ENCODE peak calls at places on chromosomes 7 and 10, in seven cellular contexts. B is HepG2, G is H1, N is GM12892, Q is GM12878, V is K562, I is SK-N-SH. S is an unnamed sample.

GRCh38 chr7:151592868-151593486 is 73.3 kb upstream of the RHEB start:
- DNase-seq in B (no peak), G (no peak), N (no peak), Q (no peak), V (no peak), I (no peak), S (no peak)

GRCh38 chr7:112546723-112547513 is 66.1 kb downstream of the LSMEM1 start:
- DNase-seq in B (peak), G (peak), N (no peak), Q (no peak), V (no peak), I (peak), S (no peak)

GRCh38 chr7:141158562-141158961 is 84.7 kb downstream of the TMEM178B start:
- DNase-seq in B (no peak), G (no peak), N (no peak), Q (peak), V (no peak), I (no peak), S (no peak)

GRCh38 chr7:142813262-142813661 is 41.6 kb upstream of the EPHB6 start:
- DNase-seq in B (peak), G (peak), N (no peak), Q (no peak), V (no peak), I (no peak), S (no peak)

GRCh38 chr7:16919440-16919839 is 37.7 kb upstream of the AGR3 start:
- DNase-seq in B (no peak), G (no peak), N (no peak), Q (no peak), V (no peak), I (no peak), S (no peak)

GRCh38 chr10:132961-133898 is 2.0 kb upstream of the ZMYND11 start:
- DNase-seq in B (peak), G (no peak), N (no peak), Q (no peak), V (no peak), I (no peak), S (no peak)

GRCh38 chr7:38675500-38676106 is 44.4 kb upstream of the AMPH start:
- DNase-seq in B (no peak), G (no peak), N (no peak), Q (no peak), V (no peak), I (no peak), S (no peak)

GRCh38 chr7:129670636-129671035 is 59.1 kb downstream of the NRF1 start:
- DNase-seq in B (no peak), G (no peak), N (no peak), Q (no peak), V (peak), I (no peak), S (no peak)

GRCh38 chr7:129667116-129667515 is 55.6 kb downstream of the NRF1 start:
- DNase-seq in B (no peak), G (no peak), N (no peak), Q (no peak), V (no peak), I (no peak), S (no peak)

GRCh38 chr7:42691030-42691639 is 220.7 kb downstream of the C7orf25 start:
- DNase-seq in B (peak), G (no peak), N (no peak), Q (no peak), V (no peak), I (peak), S (no peak)

GRCh38 chr10:114174462-114175190 is 623 bp upstream of the CCDC186 start:
- DNase-seq in B (no peak), G (no peak), N (no peak), Q (no peak), V (no peak), I (no peak), S (no peak)

GRCh38 chr10:103742779-103743178 is 112.6 kb downstream of the SH3PXD2A start:
- DNase-seq in B (no peak), G (no peak), N (no peak), Q (no peak), V (no peak), I (no peak), S (no peak)

GRCh38 chr7:45407730-45408406 is 166.3 kb upstream of the ADCY1 start:
- DNase-seq in B (no peak), G (peak), N (no peak), Q (no peak), V (peak), I (no peak), S (no peak)

GRCh38 chr10:95319239-95319638 is 28.4 kb upstream of the PDLIM1 start:
- DNase-seq in B (no peak), G (no peak), N (no peak), Q (no peak), V (no peak), I (no peak), S (no peak)

GRCh38 chr7:78112488-78112887 is 313.9 kb downstream of the PHTF2 start:
- DNase-seq in B (no peak), G (no peak), N (no peak), Q (no peak), V (no peak), I (no peak), S (no peak)

GRCh38 chr7:108222236-108222892 is 92.2 kb upstream of the LAMB4 start:
- DNase-seq in B (peak), G (no peak), N (no peak), Q (no peak), V (no peak), I (no peak), S (no peak)

GRCh38 chr10:77082601-77083252 is 554.9 kb downstream of the KCNMA1 start:
- DNase-seq in B (no peak), G (peak), N (no peak), Q (no peak), V (no peak), I (no peak), S (no peak)

GRCh38 chr10:121668336-121669009 is 70.2 kb upstream of the FGFR2 start:
- DNase-seq in B (no peak), G (peak), N (no peak), Q (no peak), V (no peak), I (peak), S (no peak)

GRCh38 chr10:120517196-120517595 is 60.2 kb downstream of the PLPP4 start:
- DNase-seq in B (no peak), G (no peak), N (no peak), Q (no peak), V (no peak), I (no peak), S (no peak)

GRCh38 chr7:154231732-154232131 is 179.5 kb downstream of the DPP6 start:
- DNase-seq in B (no peak), G (peak), N (no peak), Q (no peak), V (peak), I (no peak), S (no peak)

GRCh38 chr10:122422266-122422980 is 32.0 kb upstream of the ARMS2 start:
- DNase-seq in B (no peak), G (no peak), N (no peak), Q (no peak), V (no peak), I (no peak), S (no peak)

GRCh38 chr7:78690174-78690573 is 763.3 kb downstream of the MAGI2 start:
- DNase-seq in B (no peak), G (no peak), N (no peak), Q (no peak), V (no peak), I (no peak), S (no peak)

GRCh38 chr7:2202901-2203550 is 29.7 kb downstream of the MAD1L1 start:
- DNase-seq in B (no peak), G (no peak), N (no peak), Q (no peak), V (no peak), I (peak), S (no peak)

GRCh38 chr10:36173364-36173763 is 531.3 kb upstream of the FZD8 start:
- DNase-seq in B (no peak), G (no peak), N (no peak), Q (no peak), V (no peak), I (no peak), S (no peak)

GRCh38 chr10:119268428-119268827 is 61.1 kb downstream of the GRK5 start:
- DNase-seq in B (no peak), G (no peak), N (no peak), Q (no peak), V (no peak), I (no peak), S (no peak)

GRCh38 chr7:38863609-38864291 is 45.2 kb downstream of the VPS41 start:
- DNase-seq in B (peak), G (peak), N (no peak), Q (no peak), V (no peak), I (no peak), S (no peak)

GRCh38 chr10:102675887-102676616 is 31.8 kb downstream of the TRIM8 start:
- DNase-seq in B (peak), G (no peak), N (no peak), Q (no peak), V (no peak), I (no peak), S (no peak)

GRCh38 chr7:27476493-27476892 is 186.2 kb downstream of the HIBADH start:
- DNase-seq in B (no peak), G (no peak), N (no peak), Q (no peak), V (no peak), I (no peak), S (no peak)

GRCh38 chr7:54837761-54838539 is 78.9 kb upstream of the SEC61G start:
- DNase-seq in B (no peak), G (no peak), N (no peak), Q (no peak), V (no peak), I (no peak), S (no peak)

GRCh38 chr10:29553732-29554260 is 81.0 kb downstream of the SVIL start:
- DNase-seq in B (no peak), G (no peak), N (no peak), Q (no peak), V (no peak), I (no peak), S (no peak)

GRCh38 chr7:2521952-2522591 is 2.5 kb downstream of the LFNG start:
- DNase-seq in B (no peak), G (no peak), N (no peak), Q (no peak), V (no peak), I (no peak), S (no peak)

GRCh38 chr7:16644987-16645592 is 464 bp downstream of the ANKMY2 start:
- DNase-seq in B (no peak), G (no peak), N (no peak), Q (no peak), V (peak), I (peak), S (no peak)

GRCh38 chr10:71631007-71631859 is 88.3 kb downstream of the C10orf105 start:
- DNase-seq in B (no peak), G (no peak), N (no peak), Q (no peak), V (peak), I (peak), S (no peak)

GRCh38 chr10:124123141-124123540 is 29.7 kb upstream of the CHST15 start:
- DNase-seq in B (no peak), G (no peak), N (no peak), Q (no peak), V (no peak), I (no peak), S (no peak)

GRCh38 chr10:101094113-101094512 is 32.3 kb downstream of the KAZALD1 start:
- DNase-seq in B (no peak), G (no peak), N (no peak), Q (no peak), V (no peak), I (no peak), S (no peak)

GRCh38 chr7:153472516-153472915 is 579.7 kb upstream of the DPP6 start:
- DNase-seq in B (no peak), G (no peak), N (no peak), Q (no peak), V (no peak), I (no peak), S (no peak)

GRCh38 chr7:37408241-37408884 is 40.3 kb downstream of the ELMO1 start:
- DNase-seq in B (no peak), G (no peak), N (no peak), Q (no peak), V (no peak), I (peak), S (no peak)

GRCh38 chr7:132488634-132489302 is 87.5 kb downstream of the PLXNA4 start:
- DNase-seq in B (no peak), G (no peak), N (no peak), Q (no peak), V (no peak), I (peak), S (no peak)

GRCh38 chr10:132336064-132336746 is 4.2 kb downstream of the LRRC27 start:
- DNase-seq in B (peak), G (no peak), N (no peak), Q (no peak), V (no peak), I (no peak), S (no peak)

DNA sequence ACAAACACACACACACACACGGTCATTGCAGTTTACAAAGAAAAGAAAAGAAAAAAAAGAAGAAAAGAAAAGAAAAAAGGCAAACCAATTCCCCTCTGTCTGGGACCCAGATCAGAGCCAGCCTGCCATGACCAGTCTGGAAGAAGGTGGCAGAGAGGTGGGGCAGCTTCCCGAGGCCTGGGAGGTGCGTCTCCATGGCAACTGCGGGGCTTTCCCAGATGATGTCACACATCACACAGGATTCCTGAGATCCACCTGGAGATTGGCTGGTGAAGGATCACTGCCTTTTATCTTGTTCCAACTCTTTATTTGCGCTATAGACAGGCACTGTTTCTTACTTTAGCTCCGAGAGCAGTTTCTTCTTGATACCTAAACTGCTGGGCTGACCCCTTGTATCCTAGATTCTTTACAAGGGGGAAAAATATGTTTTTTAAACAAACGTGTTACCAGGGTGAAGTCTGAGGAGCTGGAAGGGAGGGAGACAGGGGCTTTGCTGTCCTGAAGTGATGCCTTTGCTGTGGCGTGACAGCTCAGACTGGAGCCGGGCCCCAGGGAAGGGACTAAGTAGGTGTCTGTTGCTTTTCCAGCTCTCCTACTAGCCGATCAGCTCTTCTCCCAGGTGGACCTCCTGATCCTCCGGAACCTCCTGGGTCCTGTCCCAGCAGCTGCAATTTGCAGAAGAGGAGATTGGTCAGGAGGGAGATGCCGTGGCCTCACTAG is 298.5 kb downstream of the KLF6 start:
- DNase-seq in B (peak), G (no peak), N (no peak), Q (no peak), V (no peak), I (peak), S (no peak)
- TF ChIP-seq TAF1 in B (no peak), G (no peak), N (no peak), Q (no peak), V (no peak), I (no peak), S (no peak)

GRCh38 chr7:104993217-104993857 is 20.7 kb upstream of the KMT2E start:
- DNase-seq in B (no peak), G (no peak), N (no peak), Q (no peak), V (no peak), I (no peak), S (no peak)
- TF ChIP-seq TAF1 in B (no peak), G (no peak), N (no peak), Q (no peak), V (no peak), I (no peak), S (no peak)

DNA sequence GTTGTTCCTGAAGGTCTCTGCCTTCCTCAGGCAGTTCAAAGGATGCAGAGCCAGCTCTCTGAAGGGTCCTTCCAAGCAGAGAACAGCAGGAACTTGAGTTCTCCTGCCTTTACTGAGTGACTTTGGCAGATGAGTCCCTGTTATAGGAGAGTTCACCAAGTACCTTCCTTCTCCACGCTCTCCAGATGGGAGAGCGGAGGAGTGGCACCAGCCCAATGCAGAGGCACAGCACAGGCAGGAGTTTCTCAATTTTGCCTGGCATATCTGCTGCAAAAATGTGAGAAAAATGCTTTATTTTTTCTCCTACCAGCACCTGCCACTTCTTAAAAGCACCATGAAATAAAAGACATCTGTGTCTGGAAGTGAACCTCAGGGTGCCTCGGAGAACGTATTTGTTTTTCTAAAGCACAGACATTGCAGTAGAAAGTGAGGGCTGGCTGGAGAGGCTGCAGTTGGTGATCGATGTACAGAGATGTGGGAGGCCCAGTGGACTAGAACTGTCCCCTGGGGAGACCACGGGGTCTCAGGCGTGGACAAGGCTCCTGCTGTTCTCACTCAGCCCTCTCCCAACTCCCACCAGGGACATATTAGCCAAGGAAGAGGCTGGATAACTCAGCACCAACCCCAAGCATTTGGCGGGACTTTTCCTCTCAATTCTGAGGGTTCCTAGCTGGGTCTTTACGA is 174.5 kb downstream of the WDR37 start:
- DNase-seq in B (no peak), G (no peak), N (no peak), Q (no peak), V (no peak), I (no peak), S (no peak)
- TF ChIP-seq TAF1 in B (no peak), G (no peak), N (no peak), Q (no peak), V (no peak), I (no peak), S (no peak)

DNA sequence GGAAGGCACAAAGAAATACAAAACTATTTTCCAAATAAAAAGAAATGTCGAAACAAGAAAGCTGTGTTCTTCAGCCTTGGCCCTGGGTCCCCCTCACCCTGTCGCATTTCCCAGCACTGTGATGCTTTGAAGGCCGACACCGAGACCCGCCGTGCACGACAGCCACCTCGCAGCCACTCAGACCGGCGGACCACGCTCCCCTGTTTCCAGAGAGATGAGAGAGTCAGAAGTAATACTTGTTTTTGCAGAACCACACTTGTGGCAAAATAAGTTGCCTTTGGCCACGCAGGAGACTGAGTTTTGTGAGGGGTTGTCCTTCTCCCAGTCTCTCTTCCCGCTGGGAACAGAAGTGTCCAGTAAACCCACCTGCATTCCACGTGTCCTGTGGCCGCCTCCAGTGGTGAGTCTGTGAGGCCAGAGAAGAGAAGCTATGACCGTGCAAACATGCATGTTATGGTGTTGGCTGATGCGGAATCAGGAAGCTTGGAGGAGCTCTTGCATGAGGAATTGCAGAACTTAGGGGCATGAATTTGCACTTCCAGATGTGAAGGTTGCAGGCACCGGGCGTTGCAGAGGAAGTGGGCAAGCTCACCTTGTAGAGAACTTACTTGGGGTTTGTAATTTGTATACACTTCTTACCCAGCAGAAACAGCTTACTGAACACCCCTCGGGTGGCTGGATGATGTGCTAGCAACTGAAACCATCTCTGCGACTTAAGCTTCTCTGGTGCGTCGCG is 194.5 kb downstream of the EBF3 start:
- DNase-seq in B (no peak), G (no peak), N (no peak), Q (no peak), V (no peak), I (no peak), S (no peak)
- TF ChIP-seq TAF1 in B (no peak), G (no peak), N (no peak), Q (no peak), V (no peak), I (no peak), S (no peak)

GRCh38 chr7:106420741-106421140 is 136.0 kb upstream of the NAMPT start:
- DNase-seq in B (no peak), G (no peak), N (no peak), Q (no peak), V (no peak), I (no peak), S (no peak)

GRCh38 chr7:106418526-106418925 is 133.7 kb upstream of the NAMPT start:
- DNase-seq in B (no peak), G (no peak), N (no peak), Q (no peak), V (no peak), I (no peak), S (no peak)

GRCh38 chr7:106418094-106418493 is 133.3 kb upstream of the NAMPT start:
- DNase-seq in B (no peak), G (no peak), N (no peak), Q (no peak), V (no peak), I (no peak), S (no peak)

GRCh38 chr7:106420210-106420609 is 135.4 kb upstream of the NAMPT start:
- DNase-seq in B (no peak), G (no peak), N (no peak), Q (no peak), V (no peak), I (no peak), S (no peak)

DNA sequence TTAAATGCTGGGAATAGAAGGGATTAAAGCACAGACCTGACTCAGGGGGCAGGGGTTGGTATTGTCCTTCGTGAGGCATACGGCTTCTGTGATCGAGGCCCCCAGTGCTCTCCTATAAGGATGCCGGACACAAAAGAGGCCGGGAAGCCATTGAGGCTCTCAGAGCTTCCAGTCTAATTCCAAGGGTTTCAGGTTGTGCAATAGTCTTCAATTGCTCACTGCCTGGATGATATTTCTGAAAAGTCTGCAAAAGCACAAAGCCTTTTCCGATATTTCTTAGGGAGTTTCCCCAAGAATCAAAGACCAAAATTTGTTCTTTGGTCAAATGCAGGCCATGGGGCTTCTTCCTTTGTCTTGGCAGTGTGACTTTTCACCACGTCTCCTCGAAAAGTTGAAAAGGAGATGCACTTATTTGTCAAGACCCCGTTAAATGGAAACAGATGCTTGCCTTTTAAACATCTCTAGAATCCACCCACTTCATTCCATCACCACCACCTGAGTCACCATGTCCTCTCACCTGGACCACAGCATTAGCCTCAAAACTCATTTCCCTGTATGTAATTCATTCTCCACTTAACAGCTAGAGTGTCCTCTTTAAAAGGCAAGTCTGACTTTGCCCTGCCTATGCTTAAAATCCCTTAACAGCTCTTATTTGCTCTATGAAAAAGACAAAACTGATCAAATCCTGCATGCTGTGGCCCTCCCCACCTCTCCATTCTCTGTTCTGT is 134.8 kb upstream of the NAMPT start:
- DNase-seq in B (no peak), G (no peak), N (no peak), Q (no peak), V (no peak), I (no peak), S (no peak)
- TF ChIP-seq TAF1 in B (no peak), G (no peak), N (no peak), Q (no peak), V (no peak), I (no peak), S (no peak)